ENCODE peak calls at places on chromosomes 4 and X, in eight cellular contexts. K, B, H, I, X, J, R and Y are unnamed samples. For H3K9me3, the result is how much of the 10 kb centered on the place peaks cover.

GRCh38 chr4:137452799-137453198 is 79.5 kb downstream of the PCDH18 start:
- DNase-seq in J (no peak), X (no peak), B (no peak), I (no peak), H (no peak), K (no peak), R (no peak), Y (no peak)

GRCh38 chrX:8679572-8679971 is 52.4 kb downstream of the ANOS1 start:
- DNase-seq in I (no peak), K (no peak), H (no peak), B (no peak), J (no peak), X (no peak), R (no peak), Y (no peak)

GRCh38 chr4:149521611-149522010 is 294.0 kb downstream of the IQCM start:
- DNase-seq in K (no peak), H (no peak), R (no peak), J (no peak), B (peak), I (no peak), X (no peak), Y (no peak)

GRCh38 chrX:77742788-77743476 is 43.1 kb downstream of the ATRX start:
- DNase-seq in X (no peak), B (no peak), H (no peak), J (peak), K (no peak), I (peak), R (no peak), Y (peak)

GRCh38 chr4:38856046-38856445 is 571 bp downstream of the TLR6 start:
- DNase-seq in K (no peak), B (no peak), J (no peak), I (no peak), R (no peak), H (no peak), X (no peak), Y (no peak)

GRCh38 chr4:149161247-149161646 is 654.4 kb downstream of the IQCM start:
- DNase-seq in H (no peak), K (no peak), B (no peak), X (no peak), R (no peak), I (no peak), J (no peak), Y (no peak)

GRCh38 chrX:6311540-6311939 is 82.9 kb upstream of the NLGN4X start:
- DNase-seq in J (no peak), K (no peak), I (no peak), B (no peak), X (no peak), H (no peak), R (no peak), Y (no peak)

GRCh38 chr4:127788517-127788916 is 6.4 kb downstream of the HSPA4L start:
- DNase-seq in K (peak), R (no peak), B (no peak), I (no peak), X (no peak), H (no peak), J (no peak), Y (no peak)

GRCh38 chr4:7416745-7417432 is 17.8 kb downstream of the PSAPL1 start:
- DNase-seq in K (peak), X (no peak), I (no peak), H (peak), R (peak), B (no peak), J (no peak), Y (no peak)

GRCh38 chr4:47839259-47839658 is 1.4 kb upstream of the CORIN start:
- DNase-seq in R (no peak), K (no peak), H (no peak), X (no peak), I (peak), J (no peak), B (peak), Y (no peak)

GRCh38 chr4:76023381-76023780 is at the start of gene CXCL10:
- DNase-seq in K (no peak), I (no peak), H (no peak), B (no peak), X (no peak), R (no peak), J (no peak), Y (no peak)

GRCh38 chrX:47218920-47219815 is 687 bp downstream of the CDK16 start:
- DNase-seq in K (peak), X (peak), R (no peak), I (no peak), H (peak), B (peak), J (peak), Y (peak)

GRCh38 chr4:48033825-48034413 is 17.3 kb downstream of the NIPAL1 start:
- DNase-seq in J (no peak), B (peak), H (no peak), X (no peak), R (peak), K (peak), I (no peak), Y (peak)

GRCh38 chrX:30196322-30196721 is 19.0 kb upstream of the MAGEB2 start:
- DNase-seq in B (peak), R (no peak), K (peak), H (no peak), I (no peak), J (no peak), X (no peak), Y (no peak)

GRCh38 chr4:128225148-128225547 is 62.5 kb downstream of the PGRMC2 start:
- DNase-seq in I (no peak), B (no peak), R (no peak), H (no peak), X (no peak), J (no peak), K (no peak), Y (no peak)

GRCh38 chrX:129682979-129683378 is 28.2 kb upstream of the APLN start:
- DNase-seq in H (no peak), K (no peak), I (no peak), B (no peak), R (no peak), J (no peak), X (no peak), Y (no peak)

GRCh38 chr4:62398318-62398717 is 1198.2 kb downstream of the ADGRL3 start:
- DNase-seq in B (no peak), K (no peak), H (peak), I (no peak), X (no peak), J (no peak), R (no peak), Y (no peak)

GRCh38 chr4:7699040-7699439 is 240.6 kb downstream of the AFAP1 start:
- DNase-seq in K (no peak), R (no peak), B (peak), X (peak), H (no peak), I (no peak), J (peak), Y (no peak)

GRCh38 chr4:173505924-173506779 is 23.9 kb downstream of the HAND2 start:
- DNase-seq in K (peak), I (peak), B (peak), X (peak), J (no peak), H (no peak), R (peak), Y (peak)

GRCh38 chr4:99723555-99724450 is 66.2 kb upstream of the C4orf54 start:
- DNase-seq in B (peak), K (no peak), R (peak), J (peak), H (no peak), I (peak), X (peak), Y (no peak)

GRCh38 chr4:120286813-120287212 is 220.2 kb upstream of the MAD2L1 start:
- DNase-seq in K (peak), J (no peak), H (no peak), B (no peak), I (no peak), R (no peak), X (no peak), Y (no peak)

GRCh38 chr4:124121511-124121934 is 591.0 kb downstream of the ANKRD50 start:
- DNase-seq in K (no peak), J (no peak), X (no peak), I (no peak), H (no peak), R (no peak), B (no peak), Y (no peak)

GRCh38 chrX:16924631-16925239 is 21.7 kb upstream of the REPS2 start:
- DNase-seq in I (no peak), K (no peak), X (no peak), B (no peak), R (no peak), J (no peak), H (no peak), Y (no peak)

GRCh38 chr4:25702848-25703247 is 47.2 kb downstream of the SLC34A2 start:
- DNase-seq in H (no peak), B (no peak), J (peak), K (no peak), I (no peak), X (no peak), R (no peak), Y (no peak)

DNA sequence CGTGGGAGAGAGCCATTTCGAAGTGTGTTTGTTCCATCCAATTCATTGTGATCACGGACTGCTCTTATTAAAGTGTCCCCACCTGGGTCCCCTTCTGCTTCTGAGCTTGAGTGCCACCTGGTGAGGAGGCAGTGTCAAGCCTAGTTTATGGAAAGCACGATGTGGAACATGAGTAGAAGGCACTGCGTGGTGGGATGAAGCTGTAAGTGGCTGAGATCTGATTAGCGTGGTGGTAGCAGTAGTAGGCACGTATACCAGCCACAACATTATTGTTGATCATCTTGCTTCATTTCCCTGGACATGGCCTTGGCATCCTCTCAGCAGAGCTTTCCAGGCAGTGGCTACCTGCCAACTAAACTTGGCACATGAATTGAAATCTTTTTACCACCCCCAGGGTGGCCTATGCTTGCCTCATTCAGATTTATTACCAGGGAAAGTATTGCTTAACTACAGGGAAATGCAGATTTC is 46.4 kb downstream of the GPAT3 start:
- DNase-seq in I (no peak), J (peak), K (peak), H (no peak), R (peak), B (peak), X (peak), Y (peak)
- TF ChIP-seq CTCF in I (no peak), J (peak), K (peak), H (no peak), R (peak), B (no peak), X (no peak), Y (peak)

GRCh38 chr4:89305028-89305427 is 2.6 kb downstream of the GPRIN3 start:
- DNase-seq in X (no peak), B (no peak), I (no peak), K (no peak), J (no peak), H (no peak), R (no peak), Y (no peak)
- H3K27ac ChIP-seq in X (no peak), B (peak), I (peak), K (no peak), J (no peak), H (peak), R (peak), Y (no peak)

GRCh38 chr4:110634320-110635154 is 11.7 kb upstream of the PITX2 start:
- DNase-seq in R (no peak), B (no peak), J (no peak), H (no peak), K (no peak), X (no peak), I (no peak), Y (no peak)
- H3K9me3 ChIP-seq in R (under half), B (under half), J (under half), H (under half), K (under half), X (under half), I (under half), Y (under half)

GRCh38 chrX:12137982-12138365 is 299 bp upstream of the FRMPD4 start:
- DNase-seq in R (no peak), K (no peak), J (no peak), B (no peak), I (no peak), X (no peak), H (no peak), Y (no peak)

GRCh38 chrX:12142661-12143060 is 4.4 kb downstream of the FRMPD4 start:
- DNase-seq in J (no peak), B (no peak), R (no peak), I (no peak), X (no peak), K (no peak), H (no peak), Y (no peak)

GRCh38 chrX:12139934-12140611 is 1.8 kb downstream of the FRMPD4 start:
- DNase-seq in I (no peak), R (no peak), J (no peak), H (no peak), X (no peak), K (no peak), B (no peak), Y (no peak)

GRCh38 chrX:12141511-12141910 is 3.2 kb downstream of the FRMPD4 start:
- DNase-seq in B (no peak), J (no peak), I (no peak), R (no peak), H (no peak), X (no peak), K (no peak), Y (no peak)

GRCh38 chrX:12138366-12139313 is at the start of gene FRMPD4:
- DNase-seq in H (peak), J (no peak), I (no peak), B (peak), X (no peak), K (peak), R (no peak), Y (no peak)
- TF ChIP-seq CTCF in H (no peak), J (no peak), I (no peak), B (peak), X (no peak), K (peak), R (no peak), Y (no peak)

GRCh38 chr4:2393353-2394270 is 24.8 kb downstream of the ZFYVE28 start:
- DNase-seq in B (peak), X (no peak), H (peak), R (peak), J (no peak), K (peak), I (no peak), Y (peak)

GRCh38 chr4:2394544-2394943 is 23.9 kb downstream of the ZFYVE28 start:
- DNase-seq in K (no peak), I (no peak), R (no peak), H (no peak), J (no peak), B (no peak), X (no peak), Y (no peak)

GRCh38 chr4:2395038-2395437 is 23.4 kb downstream of the ZFYVE28 start:
- DNase-seq in B (no peak), R (no peak), J (no peak), X (no peak), I (no peak), K (no peak), H (no peak), Y (no peak)

GRCh38 chr4:2396781-2397368 is 21.6 kb downstream of the ZFYVE28 start:
- DNase-seq in K (no peak), J (no peak), X (no peak), R (no peak), I (no peak), B (no peak), H (no peak), Y (no peak)

DNA sequence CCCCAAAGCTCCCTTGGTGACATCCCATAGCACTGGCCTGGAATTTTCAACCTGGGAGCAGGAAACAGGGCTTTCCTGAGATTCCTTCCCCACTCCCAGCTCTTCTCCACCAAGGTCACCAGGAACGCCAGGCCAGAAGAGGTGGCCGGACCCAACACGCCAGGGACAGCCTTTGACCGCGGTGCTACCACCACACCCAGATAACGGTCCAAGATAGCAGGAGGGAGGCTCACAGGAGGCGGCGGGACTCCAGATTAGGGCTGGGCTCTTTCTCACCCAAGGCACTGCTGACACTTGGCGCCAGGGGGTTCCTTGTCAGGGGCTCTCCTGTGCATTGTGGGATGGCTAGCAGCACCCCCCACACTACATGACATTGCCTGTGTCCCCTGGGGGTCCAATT is 22.9 kb downstream of the ZFYVE28 start:
- DNase-seq in X (no peak), R (no peak), H (no peak), B (no peak), I (no peak), K (no peak), J (no peak), Y (no peak)
- H3K27ac ChIP-seq in X (no peak), R (no peak), H (no peak), B (no peak), I (no peak), K (no peak), J (no peak), Y (no peak)

GRCh38 chrX:144790148-144790547 is 457.2 kb upstream of the SPANXN1 start:
- DNase-seq in I (no peak), B (no peak), K (no peak), H (no peak), R (no peak), J (no peak), X (no peak), Y (no peak)
- H3K9me3 ChIP-seq in I (under half), B (under half), K (under half), H (under half), R (under half), J (under half), X (under half), Y (under half)